ENCODE peak calls at places on chromosomes 11 and 22, in ten cellular contexts. P, C, H, K, Q, T, U, A, Z and E are unnamed samples.

GRCh38 chr11:102546923-102547471 is 16.4 kb upstream of the MMP7 start:
- DNase-seq in P (peak), C (no peak), H (no peak), K (no peak), Q (no peak), T (no peak), U (no peak), A (no peak), Z (no peak), E (no peak)

GRCh38 chr11:107496011-107496410 is 38.4 kb upstream of the CWF19L2 start:
- DNase-seq in P (no peak), C (no peak), H (no peak), K (peak), Q (no peak), T (no peak), U (no peak), A (no peak), Z (peak), E (no peak)

GRCh38 chr22:38843201-38843715 is 570 bp downstream of the NPTXR start:
- DNase-seq in P (peak), C (peak), H (no peak), K (no peak), Q (peak), T (no peak), U (peak), A (peak), Z (peak), E (peak)

GRCh38 chr11:45089251-45089650 is 57.2 kb upstream of the PRDM11 start:
- DNase-seq in P (no peak), C (peak), H (peak), K (peak), Q (no peak), T (no peak), U (no peak), A (peak), Z (peak), E (no peak)

GRCh38 chr11:637593-638507 is 781 bp downstream of the DRD4 start:
- DNase-seq in P (no peak), C (no peak), H (no peak), K (no peak), Q (no peak), T (no peak), U (no peak), A (no peak), Z (no peak), E (no peak)

GRCh38 chr22:36423461-36424404 is 36.0 kb upstream of the MYH9 start:
- DNase-seq in P (no peak), C (no peak), H (no peak), K (no peak), Q (no peak), T (no peak), U (no peak), A (no peak), Z (peak), E (peak)

GRCh38 chr11:45926536-45927331 is 4.3 kb downstream of the LARGE2 start:
- DNase-seq in P (no peak), C (peak), H (no peak), K (no peak), Q (peak), T (no peak), U (peak), A (peak), Z (no peak), E (no peak)

GRCh38 chr22:41540006-41540315 is 4.3 kb downstream of the POLR3H start:
- DNase-seq in P (no peak), C (no peak), H (no peak), K (no peak), Q (no peak), T (no peak), U (no peak), A (no peak), Z (no peak), E (peak)

GRCh38 chr11:78192911-78193341 is 4.2 kb downstream of the USP35 start:
- DNase-seq in P (no peak), C (no peak), H (no peak), K (no peak), Q (no peak), T (no peak), U (no peak), A (no peak), Z (peak), E (no peak)

GRCh38 chr11:133956650-133957633 is at the start of gene IGSF9B:
- DNase-seq in P (peak), C (peak), H (peak), K (no peak), Q (peak), T (peak), U (peak), A (peak), Z (peak), E (peak)

GRCh38 chr22:31680764-31681624 is 19.0 kb upstream of the PISD start:
- DNase-seq in P (no peak), C (no peak), H (peak), K (no peak), Q (no peak), T (no peak), U (no peak), A (no peak), Z (peak), E (no peak)

GRCh38 chr22:18954333-18954732 is 18.2 kb upstream of the PRODH start:
- DNase-seq in P (peak), C (peak), H (peak), K (no peak), Q (peak), T (no peak), U (peak), A (peak), Z (peak), E (peak)

GRCh38 chr22:37538590-37539357 is 19.6 kb upstream of the CARD10 start:
- DNase-seq in P (peak), C (peak), H (peak), K (peak), Q (peak), T (no peak), U (peak), A (peak), Z (peak), E (peak)

GRCh38 chr22:36811094-36811797 is 5.6 kb downstream of the PVALB start:
- DNase-seq in P (no peak), C (peak), H (no peak), K (no peak), Q (no peak), T (no peak), U (no peak), A (no peak), Z (no peak), E (no peak)

GRCh38 chr11:56611174-56611573 is 3.5 kb downstream of the OR5M1 start:
- DNase-seq in P (no peak), C (no peak), H (no peak), K (no peak), Q (no peak), T (no peak), U (no peak), A (no peak), Z (no peak), E (no peak)

GRCh38 chr22:17158568-17159503 is at the start of gene HDHD5:
- DNase-seq in P (peak), C (peak), H (peak), K (no peak), Q (peak), T (peak), U (peak), A (peak), Z (peak), E (peak)

GRCh38 chr22:17910561-17911311 is 113.6 kb downstream of the MICAL3 start:
- DNase-seq in P (no peak), C (peak), H (peak), K (peak), Q (peak), T (no peak), U (no peak), A (peak), Z (peak), E (peak)

GRCh38 chr11:120785576-120785975 is 238.3 kb upstream of the TBCEL start:
- DNase-seq in P (no peak), C (peak), H (no peak), K (no peak), Q (no peak), T (no peak), U (no peak), A (no peak), Z (no peak), E (no peak)

GRCh38 chr11:47186076-47186936 is at the start of gene PACSIN3:
- DNase-seq in P (peak), C (no peak), H (peak), K (no peak), Q (peak), T (no peak), U (peak), A (peak), Z (peak), E (peak)

GRCh38 chr11:26948881-26949280 is 45.0 kb upstream of the FIBIN start:
- DNase-seq in P (no peak), C (no peak), H (no peak), K (no peak), Q (no peak), T (no peak), U (no peak), A (no peak), Z (no peak), E (no peak)

GRCh38 chr11:102120006-102120405 is 9.8 kb downstream of the YAP1 start:
- DNase-seq in P (no peak), C (no peak), H (no peak), K (no peak), Q (no peak), T (no peak), U (no peak), A (no peak), Z (peak), E (no peak)

GRCh38 chr22:50306753-50307749 is at the start of gene PLXNB2:
- DNase-seq in P (peak), C (peak), H (peak), K (no peak), Q (peak), T (no peak), U (peak), A (peak), Z (peak), E (peak)

GRCh38 chr11:44727373-44728084 is 767 bp downstream of the TSPAN18 start:
- DNase-seq in P (peak), C (peak), H (peak), K (no peak), Q (peak), T (no peak), U (peak), A (peak), Z (peak), E (peak)

GRCh38 chr11:20873054-20873453 is 203.7 kb downstream of the NELL1 start:
- DNase-seq in P (peak), C (no peak), H (no peak), K (no peak), Q (no peak), T (no peak), U (peak), A (no peak), Z (no peak), E (peak)

GRCh38 chr11:20034941-20035340 is 125.3 kb downstream of the DBX1 start:
- DNase-seq in P (no peak), C (no peak), H (no peak), K (no peak), Q (no peak), T (no peak), U (no peak), A (no peak), Z (no peak), E (no peak)

GRCh38 chr11:79100093-79100704 is 340.6 kb downstream of the TENM4 start:
- DNase-seq in P (peak), C (peak), H (peak), K (no peak), Q (no peak), T (no peak), U (peak), A (peak), Z (peak), E (peak)

GRCh38 chr11:13668102-13668956 is at the start of gene FAR1:
- DNase-seq in P (peak), C (peak), H (peak), K (peak), Q (peak), T (peak), U (peak), A (peak), Z (peak), E (peak)

GRCh38 chr11:46332568-46333128 is 14.6 kb upstream of the DGKZ start:
- DNase-seq in P (no peak), C (no peak), H (no peak), K (no peak), Q (no peak), T (no peak), U (peak), A (no peak), Z (no peak), E (peak)

GRCh38 chr11:62841361-62842170 is 2.2 kb upstream of the WDR74 start:
- DNase-seq in P (peak), C (peak), H (peak), K (peak), Q (no peak), T (no peak), U (peak), A (peak), Z (peak), E (peak)

GRCh38 chr11:44235765-44236201 is 74.2 kb downstream of the ALX4 start:
- DNase-seq in P (no peak), C (no peak), H (no peak), K (no peak), Q (no peak), T (no peak), U (no peak), A (no peak), Z (peak), E (no peak)

GRCh38 chr11:79440451-79441158 is at the start of gene TENM4:
- DNase-seq in P (peak), C (no peak), H (peak), K (no peak), Q (peak), T (no peak), U (peak), A (no peak), Z (peak), E (no peak)

GRCh38 chr11:92383430-92383829 is 158.8 kb downstream of the FAT3 start:
- DNase-seq in P (no peak), C (no peak), H (no peak), K (peak), Q (no peak), T (no peak), U (no peak), A (no peak), Z (peak), E (no peak)

GRCh38 chr11:103700605-103701004 is 335.8 kb upstream of the DDI1 start:
- DNase-seq in P (no peak), C (no peak), H (no peak), K (no peak), Q (no peak), T (no peak), U (no peak), A (no peak), Z (peak), E (no peak)

GRCh38 chr11:77384584-77384983 is 83.1 kb upstream of the GDPD4 start:
- DNase-seq in P (no peak), C (no peak), H (no peak), K (no peak), Q (no peak), T (no peak), U (no peak), A (no peak), Z (no peak), E (no peak)

GRCh38 chr11:2587976-2588748 is 111.6 kb downstream of the KCNQ1OT1 start:
- DNase-seq in P (no peak), C (peak), H (no peak), K (no peak), Q (peak), T (no peak), U (no peak), A (peak), Z (no peak), E (no peak)

GRCh38 chr11:6646040-6646439 is 9.6 kb downstream of the DCHS1 start:
- DNase-seq in P (peak), C (no peak), H (no peak), K (no peak), Q (peak), T (no peak), U (peak), A (no peak), Z (peak), E (peak)

GRCh38 chr22:43090130-43090789 is 1.1 kb upstream of the TTLL1 start:
- DNase-seq in P (peak), C (peak), H (peak), K (peak), Q (no peak), T (no peak), U (peak), A (peak), Z (peak), E (peak)

GRCh38 chr11:48116843-48117242 is 99.8 kb upstream of the OR4B1 start:
- DNase-seq in P (peak), C (peak), H (no peak), K (no peak), Q (no peak), T (no peak), U (no peak), A (no peak), Z (peak), E (peak)